ENCODE peak calls at places on chromosomes 16 and 17, in eight cellular contexts. One of them, this sample, is unnamed.

GRCh38 chr17:67311551-67311950 is 54.8 kb downstream of the PSMD12 start:
- DNase-seq in stomach: no peak
- DNase-seq in heart left ventricle: no peak
- DNase-seq in aorta: no peak
- DNase-seq in skeletal muscle cell: no peak
- DNase-seq in astrocyte of the spinal cord: no peak
- DNase-seq in AG09309: no peak
- DNase-seq in brain microvascular endothelial cell: no peak
- DNase-seq in this sample: no peak

GRCh38 chr17:60905709-60906108 is 228.1 kb downstream of the BCAS3 start:
- DNase-seq in stomach: no peak
- DNase-seq in heart left ventricle: no peak
- DNase-seq in aorta: no peak
- DNase-seq in skeletal muscle cell: no peak
- DNase-seq in astrocyte of the spinal cord: no peak
- DNase-seq in AG09309: no peak
- DNase-seq in brain microvascular endothelial cell: no peak
- DNase-seq in this sample: no peak

GRCh38 chr17:39927928-39928867 is 666 bp downstream of the LRRC3C start:
- DNase-seq in stomach: peak; percentile 46
- DNase-seq in heart left ventricle: peak; percentile 54
- DNase-seq in aorta: peak; percentile 71
- DNase-seq in skeletal muscle cell: no peak
- DNase-seq in astrocyte of the spinal cord: no peak
- DNase-seq in AG09309: no peak
- DNase-seq in brain microvascular endothelial cell: peak; percentile 3
- DNase-seq in this sample: peak; percentile 34

GRCh38 chr16:58649707-58650106 is 20.1 kb upstream of the CNOT1 start:
- DNase-seq in stomach: no peak
- DNase-seq in heart left ventricle: no peak
- DNase-seq in aorta: no peak
- DNase-seq in skeletal muscle cell: no peak
- DNase-seq in astrocyte of the spinal cord: no peak
- DNase-seq in AG09309: no peak
- DNase-seq in brain microvascular endothelial cell: no peak
- DNase-seq in this sample: no peak

GRCh38 chr17:34716291-34716690 is 136.9 kb downstream of the TMEM132E start:
- DNase-seq in stomach: no peak
- DNase-seq in heart left ventricle: no peak
- DNase-seq in aorta: no peak
- DNase-seq in skeletal muscle cell: no peak
- DNase-seq in astrocyte of the spinal cord: no peak
- DNase-seq in AG09309: no peak
- DNase-seq in brain microvascular endothelial cell: no peak
- DNase-seq in this sample: no peak

GRCh38 chr17:79658811-79659207 is 48.0 kb upstream of the RBFOX3 start:
- DNase-seq in stomach: no peak
- DNase-seq in heart left ventricle: no peak
- DNase-seq in aorta: no peak
- DNase-seq in skeletal muscle cell: no peak
- DNase-seq in astrocyte of the spinal cord: no peak
- DNase-seq in AG09309: no peak
- DNase-seq in brain microvascular endothelial cell: peak; percentile 7
- DNase-seq in this sample: peak; percentile 4

GRCh38 chr16:66927012-66927436 is 1.7 kb upstream of the RRAD start:
- DNase-seq in stomach: no peak
- DNase-seq in heart left ventricle: peak; percentile 89
- DNase-seq in aorta: peak; percentile 67
- DNase-seq in skeletal muscle cell: no peak
- DNase-seq in astrocyte of the spinal cord: peak; percentile 90
- DNase-seq in AG09309: peak; percentile 55
- DNase-seq in brain microvascular endothelial cell: peak; percentile 95
- DNase-seq in this sample: no peak

GRCh38 chr17:73991260-73991659 is 212.2 kb upstream of the RPL38 start:
- DNase-seq in stomach: no peak
- DNase-seq in heart left ventricle: no peak
- DNase-seq in aorta: no peak
- DNase-seq in skeletal muscle cell: no peak
- DNase-seq in astrocyte of the spinal cord: no peak
- DNase-seq in AG09309: no peak
- DNase-seq in brain microvascular endothelial cell: no peak
- DNase-seq in this sample: no peak

GRCh38 chr16:54422569-54422978 is 136.0 kb upstream of the IRX3 start:
- DNase-seq in stomach: no peak
- DNase-seq in heart left ventricle: no peak
- DNase-seq in aorta: no peak
- DNase-seq in skeletal muscle cell: no peak
- DNase-seq in astrocyte of the spinal cord: no peak
- DNase-seq in AG09309: no peak
- DNase-seq in brain microvascular endothelial cell: peak; percentile 15
- DNase-seq in this sample: peak; percentile 39

GRCh38 chr17:27906238-27906603 is 13.1 kb upstream of the LYRM9 start:
- DNase-seq in stomach: no peak
- DNase-seq in heart left ventricle: no peak
- DNase-seq in aorta: no peak
- DNase-seq in skeletal muscle cell: no peak
- DNase-seq in astrocyte of the spinal cord: no peak
- DNase-seq in AG09309: no peak
- DNase-seq in brain microvascular endothelial cell: no peak
- DNase-seq in this sample: no peak

GRCh38 chr17:49729074-49729473 is 21.3 kb upstream of the SLC35B1 start:
- DNase-seq in stomach: no peak
- DNase-seq in heart left ventricle: peak; percentile 43
- DNase-seq in aorta: no peak
- DNase-seq in skeletal muscle cell: no peak
- DNase-seq in astrocyte of the spinal cord: no peak
- DNase-seq in AG09309: no peak
- DNase-seq in brain microvascular endothelial cell: no peak
- DNase-seq in this sample: no peak

GRCh38 chr16:82782715-82783251 is 156.0 kb downstream of the CDH13 start:
- DNase-seq in stomach: no peak
- DNase-seq in heart left ventricle: peak; percentile 33
- DNase-seq in aorta: no peak
- DNase-seq in skeletal muscle cell: no peak
- DNase-seq in astrocyte of the spinal cord: peak; percentile 12
- DNase-seq in AG09309: no peak
- DNase-seq in brain microvascular endothelial cell: no peak
- DNase-seq in this sample: peak; percentile 8

GRCh38 chr16:79250457-79251098 is 350.0 kb downstream of the MAF start:
- DNase-seq in stomach: no peak
- DNase-seq in heart left ventricle: no peak
- DNase-seq in aorta: no peak
- DNase-seq in skeletal muscle cell: no peak
- DNase-seq in astrocyte of the spinal cord: no peak
- DNase-seq in AG09309: no peak
- DNase-seq in brain microvascular endothelial cell: no peak
- DNase-seq in this sample: no peak

GRCh38 chr16:82675300-82675699 is 48.5 kb downstream of the CDH13 start:
- DNase-seq in stomach: no peak
- DNase-seq in heart left ventricle: no peak
- DNase-seq in aorta: no peak
- DNase-seq in skeletal muscle cell: no peak
- DNase-seq in astrocyte of the spinal cord: peak; percentile 41
- DNase-seq in AG09309: no peak
- DNase-seq in brain microvascular endothelial cell: peak; percentile 12
- DNase-seq in this sample: no peak

GRCh38 chr17:78362232-78362631 is 2.4 kb upstream of the SOCS3 start:
- DNase-seq in stomach: no peak
- DNase-seq in heart left ventricle: no peak
- DNase-seq in aorta: no peak
- DNase-seq in skeletal muscle cell: no peak
- DNase-seq in astrocyte of the spinal cord: no peak
- DNase-seq in AG09309: no peak
- DNase-seq in brain microvascular endothelial cell: no peak
- DNase-seq in this sample: no peak

GRCh38 chr17:72422505-72423285 is 301.9 kb downstream of the SOX9 start:
- DNase-seq in stomach: peak; percentile 50
- DNase-seq in heart left ventricle: peak; percentile 66
- DNase-seq in aorta: peak; percentile 85
- DNase-seq in skeletal muscle cell: peak; percentile 42
- DNase-seq in astrocyte of the spinal cord: peak; percentile 91
- DNase-seq in AG09309: peak; percentile 44
- DNase-seq in brain microvascular endothelial cell: peak; percentile 91
- DNase-seq in this sample: no peak

GRCh38 chr16:85532147-85532546 is 81.0 kb upstream of the GSE1 start:
- DNase-seq in stomach: no peak
- DNase-seq in heart left ventricle: no peak
- DNase-seq in aorta: no peak
- DNase-seq in skeletal muscle cell: no peak
- DNase-seq in astrocyte of the spinal cord: no peak
- DNase-seq in AG09309: no peak
- DNase-seq in brain microvascular endothelial cell: no peak
- DNase-seq in this sample: no peak

DNA sequence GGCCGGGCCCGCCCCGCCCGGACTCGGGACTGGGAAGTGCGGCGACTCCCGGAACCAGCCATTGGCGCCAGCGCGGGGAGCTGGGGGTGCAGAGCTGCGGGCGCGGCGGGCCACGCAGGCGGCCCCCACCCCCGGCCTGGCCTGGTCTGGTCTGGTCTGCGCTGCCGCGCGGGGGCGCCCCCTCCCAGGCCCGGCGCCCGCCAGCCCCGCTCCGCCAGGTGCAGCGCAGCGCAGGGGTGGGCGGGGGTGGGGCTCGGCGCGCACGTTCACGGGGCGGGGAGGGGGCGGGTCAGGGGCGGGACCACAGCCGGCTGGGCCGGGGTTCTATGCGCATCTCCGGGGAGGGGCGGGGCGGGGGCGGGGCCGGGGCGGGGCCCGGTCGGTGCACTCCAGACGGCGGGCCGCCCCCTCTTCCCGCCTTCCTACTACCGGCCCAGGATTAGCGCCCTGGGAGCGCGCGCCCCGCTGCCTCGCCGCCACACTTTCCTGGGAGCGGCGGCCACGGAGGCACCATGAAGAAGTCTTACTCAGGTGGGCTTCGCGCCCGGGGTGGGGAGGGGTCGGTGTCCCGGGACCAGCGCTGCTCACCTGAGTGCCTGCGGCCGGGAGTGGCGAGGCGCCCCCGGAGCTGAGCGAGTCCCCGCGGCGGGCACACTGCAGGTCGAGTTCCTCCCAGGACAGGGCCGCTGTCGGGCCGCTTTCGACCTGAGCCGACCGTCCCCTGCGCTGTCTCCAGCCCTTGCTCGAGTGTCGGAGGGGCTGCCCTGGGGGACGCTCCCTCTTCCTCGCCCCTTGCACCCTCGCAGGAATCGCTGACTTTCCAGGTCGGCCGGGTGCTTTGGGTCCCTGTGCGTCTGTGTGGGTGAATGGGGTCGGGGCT is 140.5 kb downstream of the SEC14L1 start:
- DNase-seq in stomach: peak; percentile 74
- DNase-seq in heart left ventricle: no peak
- DNase-seq in aorta: no peak
- DNase-seq in skeletal muscle cell: no peak
- DNase-seq in astrocyte of the spinal cord: peak; percentile 40
- DNase-seq in AG09309: no peak
- DNase-seq in brain microvascular endothelial cell: no peak
- DNase-seq in this sample: peak; percentile 69
- H3K4me3 ChIP-seq in stomach: peak overlapping the region; percentile 63
- H3K4me3 ChIP-seq in heart left ventricle: peak overlapping the region; percentile 33
- H3K4me3 ChIP-seq in aorta: peak overlapping the region; percentile 35
- H3K4me3 ChIP-seq in skeletal muscle cell: peak overlapping the region; percentile 52
- H3K4me3 ChIP-seq in astrocyte of the spinal cord: peak overlapping the region; percentile 51
- H3K4me3 ChIP-seq in AG09309: peak overlapping the region; percentile 44
- H3K4me3 ChIP-seq in brain microvascular endothelial cell: peak overlapping the region; percentile 54
- H3K4me3 ChIP-seq in this sample: peak overlapping the region; percentile 54

DNA sequence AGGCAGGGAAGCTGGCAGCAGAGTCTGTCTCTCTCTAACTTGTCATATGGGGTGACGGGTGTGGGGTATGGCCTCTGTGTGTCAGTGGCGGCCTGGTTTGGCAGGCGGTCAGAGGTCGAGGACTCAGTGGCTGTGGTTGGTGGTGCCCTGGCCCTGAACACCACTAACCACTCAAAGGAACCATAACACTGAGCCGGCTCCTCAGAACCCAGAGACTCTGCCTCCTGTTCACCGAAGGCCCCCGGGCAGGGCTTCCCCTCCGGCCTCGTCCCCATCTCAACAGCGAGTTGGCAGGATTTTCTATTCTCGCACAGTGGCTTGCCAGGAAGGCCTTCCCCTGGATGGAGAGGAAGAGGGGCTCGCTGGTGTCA is 638 bp downstream of the P2RX1 start:
- DNase-seq in stomach: no peak
- DNase-seq in heart left ventricle: no peak
- DNase-seq in aorta: no peak
- DNase-seq in skeletal muscle cell: no peak
- DNase-seq in astrocyte of the spinal cord: no peak
- DNase-seq in AG09309: no peak
- DNase-seq in brain microvascular endothelial cell: no peak
- DNase-seq in this sample: no peak
- H3K4me3 ChIP-seq in stomach: peak overlapping the region; percentile 33
- H3K4me3 ChIP-seq in heart left ventricle: no peak overlapping the region
- H3K4me3 ChIP-seq in aorta: no peak overlapping the region
- H3K4me3 ChIP-seq in skeletal muscle cell: no peak overlapping the region
- H3K4me3 ChIP-seq in astrocyte of the spinal cord: no peak overlapping the region
- H3K4me3 ChIP-seq in AG09309: no peak overlapping the region
- H3K4me3 ChIP-seq in brain microvascular endothelial cell: no peak overlapping the region
- H3K4me3 ChIP-seq in this sample: no peak overlapping the region

GRCh38 chr17:7236808-7237207 is 2.4 kb downstream of the PHF23 start:
- DNase-seq in stomach: no peak
- DNase-seq in heart left ventricle: peak; percentile 24
- DNase-seq in aorta: no peak
- DNase-seq in skeletal muscle cell: no peak
- DNase-seq in astrocyte of the spinal cord: no peak
- DNase-seq in AG09309: no peak
- DNase-seq in brain microvascular endothelial cell: no peak
- DNase-seq in this sample: no peak
- H3K4me3 ChIP-seq in stomach: no peak overlapping the region
- H3K4me3 ChIP-seq in heart left ventricle: no peak overlapping the region
- H3K4me3 ChIP-seq in aorta: no peak overlapping the region
- H3K4me3 ChIP-seq in skeletal muscle cell: peak overlapping the region; percentile 98
- H3K4me3 ChIP-seq in astrocyte of the spinal cord: no peak overlapping the region
- H3K4me3 ChIP-seq in AG09309: peak overlapping the region; percentile 73
- H3K4me3 ChIP-seq in brain microvascular endothelial cell: peak overlapping the region; percentile 94
- H3K4me3 ChIP-seq in this sample: no peak overlapping the region

GRCh38 chr17:57872536-57872935 is 22.7 kb upstream of the MRPS23 start:
- DNase-seq in stomach: no peak
- DNase-seq in heart left ventricle: no peak
- DNase-seq in aorta: peak; percentile 46
- DNase-seq in skeletal muscle cell: no peak
- DNase-seq in astrocyte of the spinal cord: no peak
- DNase-seq in AG09309: no peak
- DNase-seq in brain microvascular endothelial cell: no peak
- DNase-seq in this sample: no peak

GRCh38 chr17:57875109-57876022 is 25.5 kb upstream of the MRPS23 start:
- DNase-seq in stomach: peak; percentile 71
- DNase-seq in heart left ventricle: peak; percentile 87
- DNase-seq in aorta: peak; percentile 94
- DNase-seq in skeletal muscle cell: peak; percentile 95
- DNase-seq in astrocyte of the spinal cord: peak; percentile 98
- DNase-seq in AG09309: peak; percentile 95
- DNase-seq in brain microvascular endothelial cell: peak; percentile 95
- DNase-seq in this sample: peak; percentile 52

GRCh38 chr17:57874434-57875108 is 24.7 kb upstream of the MRPS23 start:
- DNase-seq in stomach: no peak
- DNase-seq in heart left ventricle: peak; percentile 86
- DNase-seq in aorta: peak; percentile 90
- DNase-seq in skeletal muscle cell: peak; percentile 84
- DNase-seq in astrocyte of the spinal cord: peak; percentile 97
- DNase-seq in AG09309: peak; percentile 75
- DNase-seq in brain microvascular endothelial cell: peak; percentile 94
- DNase-seq in this sample: no peak

GRCh38 chr17:57873261-57874057 is 23.6 kb upstream of the MRPS23 start:
- DNase-seq in stomach: no peak
- DNase-seq in heart left ventricle: no peak
- DNase-seq in aorta: peak; percentile 49
- DNase-seq in skeletal muscle cell: no peak
- DNase-seq in astrocyte of the spinal cord: no peak
- DNase-seq in AG09309: no peak
- DNase-seq in brain microvascular endothelial cell: no peak
- DNase-seq in this sample: no peak

GRCh38 chr17:57874058-57874419 is 24.2 kb upstream of the MRPS23 start:
- DNase-seq in stomach: no peak
- DNase-seq in heart left ventricle: no peak
- DNase-seq in aorta: no peak
- DNase-seq in skeletal muscle cell: no peak
- DNase-seq in astrocyte of the spinal cord: no peak
- DNase-seq in AG09309: no peak
- DNase-seq in brain microvascular endothelial cell: no peak
- DNase-seq in this sample: no peak
- H3K4me3 ChIP-seq in stomach: no peak overlapping the region
- H3K4me3 ChIP-seq in heart left ventricle: no peak overlapping the region
- H3K4me3 ChIP-seq in aorta: no peak overlapping the region
- H3K4me3 ChIP-seq in skeletal muscle cell: no peak overlapping the region
- H3K4me3 ChIP-seq in astrocyte of the spinal cord: no peak overlapping the region
- H3K4me3 ChIP-seq in AG09309: no peak overlapping the region
- H3K4me3 ChIP-seq in brain microvascular endothelial cell: no peak overlapping the region
- H3K4me3 ChIP-seq in this sample: no peak overlapping the region

This sample was measured in prostate gland.